ENCODE peak calls at places on chromosome 14, in nine cellular contexts. One of them, this sample, is unnamed.

GRCh38 chr14:68109132-68109531 is 289.6 kb downstream of the RAD51B start:
- DNase-seq in H1: no peak
- DNase-seq in K562: no peak
- DNase-seq in HepG2: no peak
- DNase-seq in A549: no peak
- DNase-seq in transverse colon: no peak
- DNase-seq in upper lobe of left lung: no peak
- DNase-seq in GM12878: no peak
- DNase-seq in stomach: no peak
- DNase-seq in this sample: no peak

GRCh38 chr14:100547633-100548294 is 39.5 kb downstream of the BEGAIN start:
- DNase-seq in H1: no peak
- DNase-seq in K562: no peak
- DNase-seq in HepG2: no peak
- DNase-seq in A549: no peak
- DNase-seq in transverse colon: peak; percentile 82
- DNase-seq in upper lobe of left lung: peak; percentile 66
- DNase-seq in GM12878: no peak
- DNase-seq in stomach: peak; percentile 61
- DNase-seq in this sample: no peak

GRCh38 chr14:100546051-100546443 is 41.2 kb downstream of the BEGAIN start:
- DNase-seq in H1: peak; percentile 67
- DNase-seq in K562: peak; percentile 88
- DNase-seq in HepG2: no peak
- DNase-seq in A549: no peak
- DNase-seq in transverse colon: no peak
- DNase-seq in upper lobe of left lung: no peak
- DNase-seq in GM12878: no peak
- DNase-seq in stomach: peak; percentile 36
- DNase-seq in this sample: no peak

GRCh38 chr14:49977126-49977841 is 84.4 kb downstream of the ARF6 start:
- DNase-seq in H1: no peak
- DNase-seq in K562: peak; percentile 27
- DNase-seq in HepG2: no peak
- DNase-seq in A549: no peak
- DNase-seq in transverse colon: no peak
- DNase-seq in upper lobe of left lung: no peak
- DNase-seq in GM12878: no peak
- DNase-seq in stomach: no peak
- DNase-seq in this sample: peak; percentile 55

GRCh38 chr14:68495638-68496114 is 297.2 kb downstream of the ZFP36L1 start:
- DNase-seq in H1: no peak
- DNase-seq in K562: no peak
- DNase-seq in HepG2: no peak
- DNase-seq in A549: no peak
- DNase-seq in transverse colon: no peak
- DNase-seq in upper lobe of left lung: no peak
- DNase-seq in GM12878: peak; percentile 83
- DNase-seq in stomach: no peak
- DNase-seq in this sample: no peak

GRCh38 chr14:74593241-74593985 is 18.6 kb downstream of the LTBP2 start:
- DNase-seq in H1: no peak
- DNase-seq in K562: no peak
- DNase-seq in HepG2: peak; percentile 28
- DNase-seq in A549: no peak
- DNase-seq in transverse colon: no peak
- DNase-seq in upper lobe of left lung: no peak
- DNase-seq in GM12878: no peak
- DNase-seq in stomach: no peak
- DNase-seq in this sample: no peak

GRCh38 chr14:63901434-63902085 is 48.8 kb downstream of the SYNE2 start:
- DNase-seq in H1: no peak
- DNase-seq in K562: no peak
- DNase-seq in HepG2: no peak
- DNase-seq in A549: no peak
- DNase-seq in transverse colon: no peak
- DNase-seq in upper lobe of left lung: no peak
- DNase-seq in GM12878: no peak
- DNase-seq in stomach: no peak
- DNase-seq in this sample: no peak

GRCh38 chr14:101292448-101292847 is 268.8 kb upstream of the DIO3 start:
- DNase-seq in H1: no peak
- DNase-seq in K562: no peak
- DNase-seq in HepG2: no peak
- DNase-seq in A549: no peak
- DNase-seq in transverse colon: no peak
- DNase-seq in upper lobe of left lung: no peak
- DNase-seq in GM12878: no peak
- DNase-seq in stomach: no peak
- DNase-seq in this sample: no peak

GRCh38 chr14:94462219-94462551 is 9.6 kb upstream of the SERPINA11 start:
- DNase-seq in H1: no peak
- DNase-seq in K562: no peak
- DNase-seq in HepG2: no peak
- DNase-seq in A549: no peak
- DNase-seq in transverse colon: no peak
- DNase-seq in upper lobe of left lung: no peak
- DNase-seq in GM12878: no peak
- DNase-seq in stomach: no peak
- DNase-seq in this sample: no peak

GRCh38 chr14:68191567-68192321 is 372.2 kb downstream of the RAD51B start:
- DNase-seq in H1: no peak
- DNase-seq in K562: no peak
- DNase-seq in HepG2: peak; percentile 92
- DNase-seq in A549: peak; percentile 62
- DNase-seq in transverse colon: no peak
- DNase-seq in upper lobe of left lung: peak; percentile 22
- DNase-seq in GM12878: no peak
- DNase-seq in stomach: no peak
- DNase-seq in this sample: no peak

GRCh38 chr14:71250791-71251190 is 343.5 kb downstream of the PCNX1 start:
- DNase-seq in H1: no peak
- DNase-seq in K562: no peak
- DNase-seq in HepG2: no peak
- DNase-seq in A549: no peak
- DNase-seq in transverse colon: no peak
- DNase-seq in upper lobe of left lung: no peak
- DNase-seq in GM12878: no peak
- DNase-seq in stomach: no peak
- DNase-seq in this sample: no peak

GRCh38 chr14:24441485-24441884 is 1.1 kb downstream of the SDR39U1 start:
- DNase-seq in H1: no peak
- DNase-seq in K562: peak; percentile 1
- DNase-seq in HepG2: no peak
- DNase-seq in A549: no peak
- DNase-seq in transverse colon: no peak
- DNase-seq in upper lobe of left lung: no peak
- DNase-seq in GM12878: no peak
- DNase-seq in stomach: no peak
- DNase-seq in this sample: no peak

GRCh38 chr14:88554458-88555286 is at the start of gene PTPN21:
- DNase-seq in H1: peak; percentile 83
- DNase-seq in K562: peak; percentile 82
- DNase-seq in HepG2: peak; percentile 43
- DNase-seq in A549: peak; percentile 62
- DNase-seq in transverse colon: peak; percentile 84
- DNase-seq in upper lobe of left lung: peak; percentile 75
- DNase-seq in GM12878: no peak
- DNase-seq in stomach: peak; percentile 76
- DNase-seq in this sample: peak; percentile 85

GRCh38 chr14:85087201-85087600 is 442.7 kb upstream of the FLRT2 start:
- DNase-seq in H1: no peak
- DNase-seq in K562: no peak
- DNase-seq in HepG2: no peak
- DNase-seq in A549: no peak
- DNase-seq in transverse colon: no peak
- DNase-seq in upper lobe of left lung: no peak
- DNase-seq in GM12878: no peak
- DNase-seq in stomach: no peak
- DNase-seq in this sample: no peak

GRCh38 chr14:63193236-63193635 is 11.0 kb upstream of the RHOJ start:
- DNase-seq in H1: no peak
- DNase-seq in K562: no peak
- DNase-seq in HepG2: no peak
- DNase-seq in A549: no peak
- DNase-seq in transverse colon: no peak
- DNase-seq in upper lobe of left lung: no peak
- DNase-seq in GM12878: no peak
- DNase-seq in stomach: no peak
- DNase-seq in this sample: no peak

GRCh38 chr14:105366386-105367074 is 31.8 kb upstream of the TEX22 start:
- DNase-seq in H1: no peak
- DNase-seq in K562: no peak
- DNase-seq in HepG2: no peak
- DNase-seq in A549: no peak
- DNase-seq in transverse colon: no peak
- DNase-seq in upper lobe of left lung: no peak
- DNase-seq in GM12878: no peak
- DNase-seq in stomach: no peak
- DNase-seq in this sample: no peak

DNA sequence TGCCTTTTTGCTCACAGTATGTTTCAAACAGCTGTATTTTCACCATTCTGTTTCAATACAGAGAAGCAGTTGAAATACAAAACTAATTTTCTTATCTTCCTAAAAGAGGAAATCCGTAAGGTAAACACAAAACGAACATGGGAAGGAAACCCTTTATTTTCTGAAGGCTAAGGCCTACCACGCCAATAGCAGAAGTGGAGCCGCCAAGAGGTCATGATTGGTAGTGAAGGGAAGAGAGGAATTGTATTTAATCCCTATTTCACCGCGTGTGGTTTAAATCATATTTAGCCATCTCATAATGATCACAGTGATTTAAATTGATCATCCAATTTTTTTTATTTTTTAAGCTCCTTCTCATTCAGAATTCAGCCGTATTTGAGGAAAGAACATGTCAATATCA is 398.2 kb downstream of the PRKD1 start:
- DNase-seq in H1: no peak
- DNase-seq in K562: peak; percentile 3
- DNase-seq in HepG2: peak; percentile 17
- DNase-seq in A549: no peak
- DNase-seq in transverse colon: no peak
- DNase-seq in upper lobe of left lung: no peak
- DNase-seq in GM12878: no peak
- DNase-seq in stomach: no peak
- DNase-seq in this sample: no peak
- TF ChIP-seq EP300 in H1: no peak
- TF ChIP-seq EP300 in K562: no peak
- TF ChIP-seq EP300 in HepG2: no peak
- TF ChIP-seq EP300 in A549: no peak
- TF ChIP-seq EP300 in transverse colon: no peak
- TF ChIP-seq EP300 in upper lobe of left lung: no peak
- TF ChIP-seq EP300 in GM12878: no peak
- TF ChIP-seq EP300 in stomach: no peak
- TF ChIP-seq EP300 in this sample: no peak

DNA sequence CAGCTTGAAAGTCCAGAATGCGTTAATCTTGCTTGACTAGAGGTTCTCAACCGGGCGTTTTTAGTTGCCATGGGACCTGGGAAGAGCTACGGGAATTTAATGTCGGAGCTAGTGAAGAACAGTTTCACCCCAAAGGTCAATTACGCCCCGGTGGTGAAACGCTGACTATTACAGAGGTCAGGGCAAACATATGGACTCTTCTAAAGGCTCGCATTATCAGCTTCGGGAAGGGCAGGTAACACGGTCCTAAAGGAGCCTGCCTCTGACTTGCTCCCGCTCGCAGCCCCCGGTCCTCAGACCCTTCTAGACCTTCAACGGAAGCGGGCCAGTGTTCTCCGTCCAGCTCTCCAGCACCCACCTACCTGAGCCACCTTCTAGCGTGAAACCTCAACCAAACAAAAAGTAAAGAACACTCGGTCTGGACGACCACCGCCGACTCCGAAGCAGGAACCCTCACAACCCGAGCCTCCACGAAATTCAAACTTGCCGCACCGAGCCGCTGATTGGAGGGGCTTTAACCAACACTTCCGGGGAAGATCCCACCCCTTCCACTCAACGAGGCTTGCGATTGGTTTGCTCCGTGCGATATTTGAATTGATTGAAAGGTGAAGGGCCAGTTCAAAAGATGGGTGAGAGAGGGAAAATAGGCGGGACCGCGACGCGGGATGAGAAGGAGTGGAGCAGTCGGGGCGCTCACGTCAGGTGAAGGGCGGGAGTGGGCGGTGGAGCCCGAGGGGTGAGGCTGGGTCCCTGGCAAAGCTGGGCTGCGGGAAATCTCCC is at the start of gene DLGAP5:
- DNase-seq in H1: peak; percentile 88
- DNase-seq in K562: peak; percentile 94
- DNase-seq in HepG2: peak; percentile 98
- DNase-seq in A549: peak; percentile 96
- DNase-seq in transverse colon: peak; percentile 95
- DNase-seq in upper lobe of left lung: peak; percentile 95
- DNase-seq in GM12878: peak; percentile 98
- DNase-seq in stomach: peak; percentile 92
- DNase-seq in this sample: peak; percentile 95
- TF ChIP-seq POLR2A in H1: peak; percentile 89
- TF ChIP-seq POLR2A in K562: peak; percentile 88
- TF ChIP-seq POLR2A in HepG2: peak; percentile 79
- TF ChIP-seq POLR2A in A549: peak; percentile 57
- TF ChIP-seq POLR2A in transverse colon: peak; percentile 70
- TF ChIP-seq POLR2A in upper lobe of left lung: no peak
- TF ChIP-seq POLR2A in GM12878: peak; percentile 77
- TF ChIP-seq POLR2A in stomach: no peak
- TF ChIP-seq POLR2A in this sample: no peak

DNA sequence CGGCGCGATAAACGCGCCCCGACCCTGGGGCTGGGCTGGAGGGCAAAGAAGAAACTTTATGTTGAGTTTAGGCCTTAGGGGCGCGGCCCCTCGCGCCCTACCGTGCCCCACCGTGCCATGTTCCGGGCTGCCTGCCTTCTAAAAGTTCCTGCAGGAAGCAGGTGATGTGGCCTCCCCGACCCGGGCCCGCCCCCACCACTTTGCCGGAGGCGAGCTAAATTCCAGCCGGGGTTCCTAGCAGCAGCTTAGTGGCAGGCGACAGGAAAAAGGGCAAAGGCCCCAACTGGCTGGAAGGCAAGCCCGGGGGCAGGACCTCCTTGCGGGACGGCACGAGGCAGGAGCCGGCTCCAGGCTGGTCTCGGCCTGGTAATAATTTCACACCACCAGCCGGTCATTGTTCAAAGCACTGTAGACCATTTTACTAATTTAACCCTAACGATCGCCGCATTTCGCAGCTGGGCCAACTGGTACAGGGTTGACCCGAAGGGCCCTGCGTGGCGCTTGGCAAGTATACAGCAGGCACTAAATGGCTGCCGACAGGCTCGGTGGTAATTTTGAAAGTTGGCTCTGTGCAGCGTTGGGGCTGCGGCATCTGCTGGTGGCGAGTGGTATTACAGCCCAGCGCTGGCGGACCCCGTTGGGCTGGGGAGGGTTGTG is 895 bp upstream of the CCDC88C start:
- DNase-seq in H1: peak; percentile 96
- DNase-seq in K562: peak; percentile 41
- DNase-seq in HepG2: peak; percentile 38
- DNase-seq in A549: peak; percentile 52
- DNase-seq in transverse colon: peak; percentile 81
- DNase-seq in upper lobe of left lung: peak; percentile 78
- DNase-seq in GM12878: no peak
- DNase-seq in stomach: peak; percentile 79
- DNase-seq in this sample: no peak
- H3K4me3 ChIP-seq in H1: peak overlapping the region; percentile 86
- H3K4me3 ChIP-seq in K562: peak overlapping the region; percentile 76
- H3K4me3 ChIP-seq in HepG2: peak overlapping the region; percentile 78
- H3K4me3 ChIP-seq in A549: peak overlapping the region; percentile 58
- H3K4me3 ChIP-seq in transverse colon: peak overlapping the region; percentile 82
- H3K4me3 ChIP-seq in upper lobe of left lung: peak overlapping the region; percentile 88
- H3K4me3 ChIP-seq in GM12878: peak overlapping the region; percentile 43
- H3K4me3 ChIP-seq in stomach: peak overlapping the region; percentile 73
- H3K4me3 ChIP-seq in this sample: peak overlapping the region; percentile 65

GRCh38 chr14:99425272-99425681 is 55.4 kb downstream of the SETD3 start:
- DNase-seq in H1: no peak
- DNase-seq in K562: no peak
- DNase-seq in HepG2: no peak
- DNase-seq in A549: no peak
- DNase-seq in transverse colon: no peak
- DNase-seq in upper lobe of left lung: peak; percentile 93
- DNase-seq in GM12878: no peak
- DNase-seq in stomach: peak; percentile 91
- DNase-seq in this sample: no peak
- TF ChIP-seq EP300 in H1: no peak
- TF ChIP-seq EP300 in K562: no peak
- TF ChIP-seq EP300 in HepG2: no peak
- TF ChIP-seq EP300 in A549: no peak
- TF ChIP-seq EP300 in transverse colon: no peak
- TF ChIP-seq EP300 in upper lobe of left lung: peak; percentile 32
- TF ChIP-seq EP300 in GM12878: no peak
- TF ChIP-seq EP300 in stomach: no peak
- TF ChIP-seq EP300 in this sample: no peak